ENCODE peak calls at places on chromosomes 5 and 9, in eight cellular contexts. R is Caki2, N is NB4, Q is M059J, Y is COLO829, O is HTR-8/SVneo, M is neural crest cell, C is iris pigment epithelial cell. K is an unnamed sample.

GRCh38 chr5:28808967-28809810 is 1770.8 kb upstream of the CDH9 start:
- DNase-seq in R (no peak), N (no peak), Q (no peak), Y (peak), O (no peak), M (no peak), C (no peak), K (peak)

GRCh38 chr5:69454460-69455249 is 37.9 kb upstream of the OCLN start:
- DNase-seq in R (no peak), N (peak), Q (no peak), Y (no peak), O (no peak), M (no peak), C (no peak), K (no peak)

GRCh38 chr5:82313016-82313415 is 34.9 kb upstream of the RPS23 start:
- DNase-seq in R (no peak), N (no peak), Q (no peak), Y (no peak), O (no peak), M (no peak), C (no peak), K (no peak)

GRCh38 chr5:148011407-148012124 is 52.2 kb upstream of the SPINK5 start:
- DNase-seq in R (peak), N (peak), Q (peak), Y (peak), O (no peak), M (no peak), C (peak), K (no peak)

GRCh38 chr9:101465330-101465915 is 29.8 kb upstream of the ALDOB start:
- DNase-seq in R (peak), N (peak), Q (peak), Y (peak), O (peak), M (no peak), C (peak), K (peak)

GRCh38 chr5:17184596-17184995 is 32.8 kb upstream of the BASP1 start:
- DNase-seq in R (no peak), N (no peak), Q (no peak), Y (no peak), O (no peak), M (no peak), C (peak), K (no peak)

GRCh38 chr5:15693036-15693728 is 193.2 kb downstream of the FBXL7 start:
- DNase-seq in R (no peak), N (no peak), Q (no peak), Y (no peak), O (no peak), M (no peak), C (no peak), K (no peak)

GRCh38 chr9:86519216-86519615 is 165.0 kb upstream of the TUT7 start:
- DNase-seq in R (no peak), N (no peak), Q (no peak), Y (no peak), O (no peak), M (no peak), C (peak), K (no peak)

GRCh38 chr9:16371306-16371705 is 499.2 kb downstream of the BNC2 start:
- DNase-seq in R (peak), N (no peak), Q (peak), Y (no peak), O (no peak), M (no peak), C (peak), K (no peak)

GRCh38 chr5:11234501-11234911 is 473.5 kb upstream of the DAP start:
- DNase-seq in R (no peak), N (peak), Q (peak), Y (no peak), O (no peak), M (no peak), C (no peak), K (no peak)

GRCh38 chr9:90898229-90898628 is 96.6 kb downstream of the SYK start:
- DNase-seq in R (no peak), N (no peak), Q (peak), Y (no peak), O (no peak), M (no peak), C (peak), K (peak)

GRCh38 chr9:37650873-37651768 is at the start of gene FRMPD1:
- DNase-seq in R (peak), N (peak), Q (peak), Y (peak), O (peak), M (peak), C (peak), K (peak)

GRCh38 chr9:70954607-70955143 is 166.7 kb downstream of the TRPM3 start:
- DNase-seq in R (no peak), N (no peak), Q (no peak), Y (no peak), O (no peak), M (no peak), C (no peak), K (no peak)

GRCh38 chr5:142699105-142699720 is 13.3 kb upstream of the FGF1 start:
- DNase-seq in R (peak), N (peak), Q (peak), Y (peak), O (peak), M (peak), C (peak), K (peak)

GRCh38 chr9:131398204-131398603 is 4.3 kb downstream of the PRRC2B start:
- DNase-seq in R (no peak), N (peak), Q (peak), Y (no peak), O (no peak), M (no peak), C (no peak), K (no peak)

GRCh38 chr5:148084269-148084668 is 20.5 kb downstream of the SPINK5 start:
- DNase-seq in R (no peak), N (no peak), Q (no peak), Y (no peak), O (no peak), M (no peak), C (no peak), K (no peak)

GRCh38 chr5:151675225-151675955 is 11.3 kb downstream of the SPARC start:
- DNase-seq in R (no peak), N (no peak), Q (no peak), Y (peak), O (peak), M (no peak), C (peak), K (peak)

GRCh38 chr9:16262467-16263261 is 607.8 kb downstream of the BNC2 start:
- DNase-seq in R (peak), N (peak), Q (peak), Y (no peak), O (no peak), M (no peak), C (peak), K (no peak)

GRCh38 chr9:123609844-123610243 is 253.8 kb downstream of the CRB2 start:
- DNase-seq in R (no peak), N (no peak), Q (no peak), Y (peak), O (no peak), M (no peak), C (no peak), K (peak)

GRCh38 chr5:54249210-54250028 is 61.0 kb downstream of the ARL15 start:
- DNase-seq in R (no peak), N (peak), Q (peak), Y (no peak), O (peak), M (no peak), C (no peak), K (no peak)

GRCh38 chr5:178435321-178436238 is 154.6 kb downstream of the COL23A1 start:
- DNase-seq in R (no peak), N (no peak), Q (no peak), Y (no peak), O (no peak), M (no peak), C (no peak), K (no peak)

GRCh38 chr5:87081511-87082372 is 185.9 kb upstream of the RASA1 start:
- DNase-seq in R (no peak), N (peak), Q (no peak), Y (no peak), O (no peak), M (no peak), C (no peak), K (no peak)

GRCh38 chr9:135502168-135502872 is 1.8 kb downstream of the MRPS2 start:
- DNase-seq in R (no peak), N (no peak), Q (no peak), Y (no peak), O (no peak), M (no peak), C (no peak), K (no peak)

GRCh38 chr5:37615184-37615583 is 224.7 kb downstream of the GDNF start:
- DNase-seq in R (no peak), N (no peak), Q (peak), Y (no peak), O (peak), M (no peak), C (peak), K (no peak)

GRCh38 chr9:14760060-14760459 is 37.5 kb upstream of the CER1 start:
- DNase-seq in R (no peak), N (no peak), Q (no peak), Y (no peak), O (no peak), M (no peak), C (no peak), K (no peak)

GRCh38 chr5:56099346-56099745 is 104.6 kb upstream of the IL6ST start:
- DNase-seq in R (no peak), N (no peak), Q (no peak), Y (no peak), O (peak), M (no peak), C (peak), K (no peak)

GRCh38 chr5:65767565-65767964 is 45.6 kb downstream of the NLN start:
- DNase-seq in R (no peak), N (no peak), Q (no peak), Y (no peak), O (no peak), M (no peak), C (no peak), K (no peak)

GRCh38 chr5:131973089-131973712 is 27.7 kb upstream of the MEIKIN start:
- DNase-seq in R (no peak), N (no peak), Q (no peak), Y (no peak), O (no peak), M (no peak), C (no peak), K (no peak)

GRCh38 chr9:69535911-69536310 is 136.3 kb downstream of the APBA1 start:
- DNase-seq in R (no peak), N (no peak), Q (no peak), Y (no peak), O (no peak), M (no peak), C (peak), K (no peak)

GRCh38 chr9:120358877-120359276 is 221.1 kb downstream of the CDK5RAP2 start:
- DNase-seq in R (no peak), N (no peak), Q (no peak), Y (no peak), O (no peak), M (no peak), C (no peak), K (no peak)

GRCh38 chr9:87677776-87678587 is 47.9 kb upstream of the CTSL start:
- DNase-seq in R (no peak), N (no peak), Q (no peak), Y (no peak), O (no peak), M (no peak), C (no peak), K (no peak)

GRCh38 chr9:81264516-81264915 is 424.8 kb downstream of the TLE1 start:
- DNase-seq in R (no peak), N (no peak), Q (peak), Y (no peak), O (no peak), M (no peak), C (peak), K (no peak)

GRCh38 chr9:88400021-88400420 is 11.8 kb downstream of the SPIN1 start:
- DNase-seq in R (peak), N (no peak), Q (peak), Y (no peak), O (peak), M (no peak), C (peak), K (no peak)

GRCh38 chr5:127664082-127664481 is 15.2 kb downstream of the CTXN3 start:
- DNase-seq in R (no peak), N (no peak), Q (no peak), Y (no peak), O (no peak), M (no peak), C (no peak), K (no peak)

GRCh38 chr5:133261993-133262392 is 210.2 kb downstream of the HSPA4 start:
- DNase-seq in R (no peak), N (no peak), Q (no peak), Y (no peak), O (no peak), M (no peak), C (no peak), K (no peak)

GRCh38 chr5:151630088-151630487 is 39.0 kb upstream of the FAT2 start:
- DNase-seq in R (no peak), N (no peak), Q (no peak), Y (no peak), O (no peak), M (no peak), C (peak), K (no peak)

GRCh38 chr9:87573841-87574342 is 76.2 kb downstream of the DAPK1 start:
- DNase-seq in R (no peak), N (no peak), Q (no peak), Y (no peak), O (no peak), M (no peak), C (no peak), K (no peak)

GRCh38 chr9:89993678-89994630 is 389.1 kb downstream of the GADD45G start:
- DNase-seq in R (peak), N (peak), Q (no peak), Y (no peak), O (no peak), M (no peak), C (no peak), K (no peak)

K was measured in SK-MEL-5.